ENCODE peak calls at places on chromosome 10, in nine cellular contexts. One of them, this sample, is unnamed.

GRCh38 chr10:30238836-30239235 is 110.2 kb downstream of the MTPAP start:
- DNase-seq in endodermal cell: no peak
- DNase-seq in lower leg skin: no peak
- DNase-seq in neural crest cell: no peak
- DNase-seq in esophagus squamous epithelium: no peak
- DNase-seq in heart right ventricle: peak
- DNase-seq in cardiac muscle cell: no peak
- DNase-seq in lower lobe of right lung: no peak
- DNase-seq in body of pancreas: no peak
- DNase-seq in this sample: no peak

GRCh38 chr10:62038609-62039190 is 137.2 kb downstream of the ARID5B start:
- DNase-seq in endodermal cell: peak
- DNase-seq in lower leg skin: peak
- DNase-seq in neural crest cell: peak
- DNase-seq in esophagus squamous epithelium: no peak
- DNase-seq in heart right ventricle: peak
- DNase-seq in cardiac muscle cell: peak
- DNase-seq in lower lobe of right lung: peak
- DNase-seq in body of pancreas: peak
- DNase-seq in this sample: no peak

GRCh38 chr10:99560277-99561126 is 27.8 kb downstream of the NKX2-3 start:
- DNase-seq in endodermal cell: peak
- DNase-seq in lower leg skin: no peak
- DNase-seq in neural crest cell: peak
- DNase-seq in esophagus squamous epithelium: no peak
- DNase-seq in heart right ventricle: peak
- DNase-seq in cardiac muscle cell: peak
- DNase-seq in lower lobe of right lung: no peak
- DNase-seq in body of pancreas: peak
- DNase-seq in this sample: no peak

GRCh38 chr10:98852686-98853085 is 383.0 kb downstream of the HPSE2 start:
- DNase-seq in endodermal cell: no peak
- DNase-seq in lower leg skin: no peak
- DNase-seq in neural crest cell: no peak
- DNase-seq in esophagus squamous epithelium: no peak
- DNase-seq in heart right ventricle: no peak
- DNase-seq in cardiac muscle cell: no peak
- DNase-seq in lower lobe of right lung: no peak
- DNase-seq in body of pancreas: no peak
- DNase-seq in this sample: no peak

GRCh38 chr10:100238429-100238828 is 9.0 kb upstream of the CHUK start:
- DNase-seq in endodermal cell: no peak
- DNase-seq in lower leg skin: no peak
- DNase-seq in neural crest cell: no peak
- DNase-seq in esophagus squamous epithelium: no peak
- DNase-seq in heart right ventricle: no peak
- DNase-seq in cardiac muscle cell: no peak
- DNase-seq in lower lobe of right lung: no peak
- DNase-seq in body of pancreas: no peak
- DNase-seq in this sample: no peak

GRCh38 chr10:70582793-70583700 is 19.5 kb downstream of the PRF1 start:
- DNase-seq in endodermal cell: peak
- DNase-seq in lower leg skin: no peak
- DNase-seq in neural crest cell: no peak
- DNase-seq in esophagus squamous epithelium: no peak
- DNase-seq in heart right ventricle: no peak
- DNase-seq in cardiac muscle cell: no peak
- DNase-seq in lower lobe of right lung: no peak
- DNase-seq in body of pancreas: no peak
- DNase-seq in this sample: no peak

GRCh38 chr10:101379663-101380352 is 25.8 kb downstream of the BTRC start:
- DNase-seq in endodermal cell: no peak
- DNase-seq in lower leg skin: no peak
- DNase-seq in neural crest cell: no peak
- DNase-seq in esophagus squamous epithelium: no peak
- DNase-seq in heart right ventricle: no peak
- DNase-seq in cardiac muscle cell: no peak
- DNase-seq in lower lobe of right lung: no peak
- DNase-seq in body of pancreas: no peak
- DNase-seq in this sample: no peak

GRCh38 chr10:117445992-117446391 is 70.8 kb upstream of the PDZD8 start:
- DNase-seq in endodermal cell: no peak
- DNase-seq in lower leg skin: no peak
- DNase-seq in neural crest cell: no peak
- DNase-seq in esophagus squamous epithelium: no peak
- DNase-seq in heart right ventricle: no peak
- DNase-seq in cardiac muscle cell: no peak
- DNase-seq in lower lobe of right lung: no peak
- DNase-seq in body of pancreas: no peak
- DNase-seq in this sample: no peak

GRCh38 chr10:12501324-12501723 is 152.0 kb downstream of the CAMK1D start:
- DNase-seq in endodermal cell: no peak
- DNase-seq in lower leg skin: no peak
- DNase-seq in neural crest cell: no peak
- DNase-seq in esophagus squamous epithelium: no peak
- DNase-seq in heart right ventricle: no peak
- DNase-seq in cardiac muscle cell: no peak
- DNase-seq in lower lobe of right lung: no peak
- DNase-seq in body of pancreas: no peak
- DNase-seq in this sample: peak

GRCh38 chr10:99341860-99342517 is 12.8 kb downstream of the CNNM1 start:
- DNase-seq in endodermal cell: no peak
- DNase-seq in lower leg skin: no peak
- DNase-seq in neural crest cell: no peak
- DNase-seq in esophagus squamous epithelium: no peak
- DNase-seq in heart right ventricle: no peak
- DNase-seq in cardiac muscle cell: no peak
- DNase-seq in lower lobe of right lung: no peak
- DNase-seq in body of pancreas: no peak
- DNase-seq in this sample: no peak

GRCh38 chr10:131972474-131973071 is 9.2 kb downstream of the BNIP3 start:
- DNase-seq in endodermal cell: no peak
- DNase-seq in lower leg skin: no peak
- DNase-seq in neural crest cell: no peak
- DNase-seq in esophagus squamous epithelium: no peak
- DNase-seq in heart right ventricle: peak
- DNase-seq in cardiac muscle cell: no peak
- DNase-seq in lower lobe of right lung: no peak
- DNase-seq in body of pancreas: peak
- DNase-seq in this sample: no peak

GRCh38 chr10:24440817-24441790 is 232.2 kb downstream of the KIAA1217 start:
- DNase-seq in endodermal cell: no peak
- DNase-seq in lower leg skin: no peak
- DNase-seq in neural crest cell: no peak
- DNase-seq in esophagus squamous epithelium: no peak
- DNase-seq in heart right ventricle: no peak
- DNase-seq in cardiac muscle cell: no peak
- DNase-seq in lower lobe of right lung: no peak
- DNase-seq in body of pancreas: no peak
- DNase-seq in this sample: no peak

GRCh38 chr10:97320480-97321031 is 1.5 kb downstream of the FRAT1 start:
- DNase-seq in endodermal cell: peak
- DNase-seq in lower leg skin: no peak
- DNase-seq in neural crest cell: no peak
- DNase-seq in esophagus squamous epithelium: no peak
- DNase-seq in heart right ventricle: no peak
- DNase-seq in cardiac muscle cell: peak
- DNase-seq in lower lobe of right lung: peak
- DNase-seq in body of pancreas: peak
- DNase-seq in this sample: no peak

GRCh38 chr10:80289451-80290287 is at the start of gene MAT1A:
- DNase-seq in endodermal cell: peak
- DNase-seq in lower leg skin: peak
- DNase-seq in neural crest cell: no peak
- DNase-seq in esophagus squamous epithelium: no peak
- DNase-seq in heart right ventricle: no peak
- DNase-seq in cardiac muscle cell: peak
- DNase-seq in lower lobe of right lung: no peak
- DNase-seq in body of pancreas: peak
- DNase-seq in this sample: no peak

GRCh38 chr10:30353851-30354250 is 4.8 kb upstream of the MTPAP start:
- DNase-seq in endodermal cell: no peak
- DNase-seq in lower leg skin: no peak
- DNase-seq in neural crest cell: no peak
- DNase-seq in esophagus squamous epithelium: no peak
- DNase-seq in heart right ventricle: no peak
- DNase-seq in cardiac muscle cell: no peak
- DNase-seq in lower lobe of right lung: no peak
- DNase-seq in body of pancreas: no peak
- DNase-seq in this sample: no peak

GRCh38 chr10:101106351-101106750 is 24.7 kb upstream of the TLX1 start:
- DNase-seq in endodermal cell: no peak
- DNase-seq in lower leg skin: no peak
- DNase-seq in neural crest cell: no peak
- DNase-seq in esophagus squamous epithelium: no peak
- DNase-seq in heart right ventricle: no peak
- DNase-seq in cardiac muscle cell: no peak
- DNase-seq in lower lobe of right lung: no peak
- DNase-seq in body of pancreas: no peak
- DNase-seq in this sample: no peak

GRCh38 chr10:35079763-35080162 is 10.4 kb downstream of the CUL2 start:
- DNase-seq in endodermal cell: no peak
- DNase-seq in lower leg skin: no peak
- DNase-seq in neural crest cell: no peak
- DNase-seq in esophagus squamous epithelium: no peak
- DNase-seq in heart right ventricle: no peak
- DNase-seq in cardiac muscle cell: no peak
- DNase-seq in lower lobe of right lung: no peak
- DNase-seq in body of pancreas: no peak
- DNase-seq in this sample: no peak

GRCh38 chr10:127149613-127150081 is 46.7 kb downstream of the INSYN2A start:
- DNase-seq in endodermal cell: no peak
- DNase-seq in lower leg skin: no peak
- DNase-seq in neural crest cell: no peak
- DNase-seq in esophagus squamous epithelium: no peak
- DNase-seq in heart right ventricle: no peak
- DNase-seq in cardiac muscle cell: peak
- DNase-seq in lower lobe of right lung: no peak
- DNase-seq in body of pancreas: no peak
- DNase-seq in this sample: peak

GRCh38 chr10:4770766-4771553 is 55.0 kb upstream of the AKR1E2 start:
- DNase-seq in endodermal cell: no peak
- DNase-seq in lower leg skin: no peak
- DNase-seq in neural crest cell: no peak
- DNase-seq in esophagus squamous epithelium: no peak
- DNase-seq in heart right ventricle: no peak
- DNase-seq in cardiac muscle cell: peak
- DNase-seq in lower lobe of right lung: no peak
- DNase-seq in body of pancreas: no peak
- DNase-seq in this sample: no peak
- TF ChIP-seq CTCF in endodermal cell: peak
- TF ChIP-seq CTCF in lower leg skin: no peak
- TF ChIP-seq CTCF in neural crest cell: peak
- TF ChIP-seq CTCF in esophagus squamous epithelium: peak
- TF ChIP-seq CTCF in heart right ventricle: peak
- TF ChIP-seq CTCF in cardiac muscle cell: peak
- TF ChIP-seq CTCF in lower lobe of right lung: peak
- TF ChIP-seq CTCF in body of pancreas: peak
- TF ChIP-seq CTCF in this sample: peak

GRCh38 chr10:58590152-58590551 is 77.5 kb downstream of the BICC1 start:
- DNase-seq in endodermal cell: no peak
- DNase-seq in lower leg skin: no peak
- DNase-seq in neural crest cell: no peak
- DNase-seq in esophagus squamous epithelium: no peak
- DNase-seq in heart right ventricle: peak
- DNase-seq in cardiac muscle cell: no peak
- DNase-seq in lower lobe of right lung: no peak
- DNase-seq in body of pancreas: no peak
- DNase-seq in this sample: no peak

GRCh38 chr10:58590924-58591323 is 78.3 kb downstream of the BICC1 start:
- DNase-seq in endodermal cell: no peak
- DNase-seq in lower leg skin: no peak
- DNase-seq in neural crest cell: no peak
- DNase-seq in esophagus squamous epithelium: no peak
- DNase-seq in heart right ventricle: no peak
- DNase-seq in cardiac muscle cell: no peak
- DNase-seq in lower lobe of right lung: no peak
- DNase-seq in body of pancreas: no peak
- DNase-seq in this sample: no peak

GRCh38 chr10:58586282-58586681 is 73.6 kb downstream of the BICC1 start:
- DNase-seq in endodermal cell: no peak
- DNase-seq in lower leg skin: no peak
- DNase-seq in neural crest cell: no peak
- DNase-seq in esophagus squamous epithelium: no peak
- DNase-seq in heart right ventricle: no peak
- DNase-seq in cardiac muscle cell: no peak
- DNase-seq in lower lobe of right lung: no peak
- DNase-seq in body of pancreas: no peak
- DNase-seq in this sample: no peak

GRCh38 chr10:58587676-58588075 is 75.0 kb downstream of the BICC1 start:
- DNase-seq in endodermal cell: no peak
- DNase-seq in lower leg skin: no peak
- DNase-seq in neural crest cell: no peak
- DNase-seq in esophagus squamous epithelium: no peak
- DNase-seq in heart right ventricle: no peak
- DNase-seq in cardiac muscle cell: no peak
- DNase-seq in lower lobe of right lung: no peak
- DNase-seq in body of pancreas: no peak
- DNase-seq in this sample: no peak

GRCh38 chr10:58588673-58589265 is 76.1 kb downstream of the BICC1 start:
- DNase-seq in endodermal cell: peak
- DNase-seq in lower leg skin: no peak
- DNase-seq in neural crest cell: peak
- DNase-seq in esophagus squamous epithelium: no peak
- DNase-seq in heart right ventricle: no peak
- DNase-seq in cardiac muscle cell: peak
- DNase-seq in lower lobe of right lung: no peak
- DNase-seq in body of pancreas: peak
- DNase-seq in this sample: no peak
- TF ChIP-seq CTCF in endodermal cell: peak
- TF ChIP-seq CTCF in lower leg skin: no peak
- TF ChIP-seq CTCF in neural crest cell: peak
- TF ChIP-seq CTCF in esophagus squamous epithelium: no peak
- TF ChIP-seq CTCF in heart right ventricle: peak
- TF ChIP-seq CTCF in cardiac muscle cell: peak
- TF ChIP-seq CTCF in lower lobe of right lung: peak
- TF ChIP-seq CTCF in body of pancreas: peak
- TF ChIP-seq CTCF in this sample: no peak

GRCh38 chr10:79267449-79267848 is 79.8 kb upstream of the PPIF start:
- DNase-seq in endodermal cell: no peak
- DNase-seq in lower leg skin: no peak
- DNase-seq in neural crest cell: no peak
- DNase-seq in esophagus squamous epithelium: no peak
- DNase-seq in heart right ventricle: no peak
- DNase-seq in cardiac muscle cell: no peak
- DNase-seq in lower lobe of right lung: no peak
- DNase-seq in body of pancreas: no peak
- DNase-seq in this sample: no peak
- TF ChIP-seq CTCF in endodermal cell: peak
- TF ChIP-seq CTCF in lower leg skin: no peak
- TF ChIP-seq CTCF in neural crest cell: no peak
- TF ChIP-seq CTCF in esophagus squamous epithelium: no peak
- TF ChIP-seq CTCF in heart right ventricle: no peak
- TF ChIP-seq CTCF in cardiac muscle cell: no peak
- TF ChIP-seq CTCF in lower lobe of right lung: peak
- TF ChIP-seq CTCF in body of pancreas: no peak
- TF ChIP-seq CTCF in this sample: peak

DNA sequence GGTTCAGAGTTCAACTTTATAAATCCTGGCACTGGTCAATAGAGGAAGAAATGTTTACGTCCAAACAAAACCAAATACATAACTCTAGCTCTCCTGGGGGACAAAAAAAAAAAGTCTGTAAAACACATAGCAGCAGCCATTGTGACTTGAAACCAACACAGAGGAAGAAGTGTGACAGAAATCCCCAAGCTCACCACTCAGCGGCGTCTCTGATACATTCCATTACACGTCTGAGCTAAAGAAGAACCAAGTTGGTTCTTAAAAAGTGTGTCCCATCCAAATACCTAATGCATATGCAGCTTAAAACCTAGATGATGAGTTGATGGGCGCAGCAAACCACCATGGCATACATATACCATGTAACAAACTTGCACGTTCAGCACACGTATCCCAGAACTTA is 58.3 kb upstream of the NANOS1 start:
- DNase-seq in endodermal cell: no peak
- DNase-seq in lower leg skin: no peak
- DNase-seq in neural crest cell: no peak
- DNase-seq in esophagus squamous epithelium: no peak
- DNase-seq in heart right ventricle: no peak
- DNase-seq in cardiac muscle cell: no peak
- DNase-seq in lower lobe of right lung: no peak
- DNase-seq in body of pancreas: no peak
- DNase-seq in this sample: no peak
- TF ChIP-seq CTCF in endodermal cell: no peak
- TF ChIP-seq CTCF in lower leg skin: no peak
- TF ChIP-seq CTCF in neural crest cell: no peak
- TF ChIP-seq CTCF in esophagus squamous epithelium: no peak
- TF ChIP-seq CTCF in heart right ventricle: no peak
- TF ChIP-seq CTCF in cardiac muscle cell: no peak
- TF ChIP-seq CTCF in lower lobe of right lung: no peak
- TF ChIP-seq CTCF in body of pancreas: no peak
- TF ChIP-seq CTCF in this sample: no peak